ENCODE peak calls at places on chromosomes 1 and 21, in five cellular contexts. One of them, this sample, is unnamed.

GRCh38 chr1:30617161-30617560 is 106.2 kb downstream of the MATN1 start:
- DNase-seq in hepatic stellate cell: no peak
- DNase-seq in fibroblast of pulmonary artery: no peak
- DNase-seq in NCI-H774: no peak
- DNase-seq in WERI-Rb-1: no peak
- DNase-seq in this sample: no peak

GRCh38 chr1:27646676-27647075 is 11.7 kb upstream of the FGR start:
- DNase-seq in hepatic stellate cell: no peak
- DNase-seq in fibroblast of pulmonary artery: no peak
- DNase-seq in NCI-H774: no peak
- DNase-seq in WERI-Rb-1: no peak
- DNase-seq in this sample: no peak

GRCh38 chr1:99469641-99470040 is 176.3 kb upstream of the PALMD start:
- DNase-seq in hepatic stellate cell: no peak
- DNase-seq in fibroblast of pulmonary artery: no peak
- DNase-seq in NCI-H774: no peak
- DNase-seq in WERI-Rb-1: peak
- DNase-seq in this sample: no peak

GRCh38 chr1:151790940-151791651 is 796 bp upstream of the TDRKH start:
- DNase-seq in hepatic stellate cell: no peak
- DNase-seq in fibroblast of pulmonary artery: no peak
- DNase-seq in NCI-H774: no peak
- DNase-seq in WERI-Rb-1: peak
- DNase-seq in this sample: no peak

GRCh38 chr1:24853656-24854055 is 76.4 kb downstream of the RUNX3 start:
- DNase-seq in hepatic stellate cell: no peak
- DNase-seq in fibroblast of pulmonary artery: no peak
- DNase-seq in NCI-H774: no peak
- DNase-seq in WERI-Rb-1: no peak
- DNase-seq in this sample: no peak

GRCh38 chr1:8182034-8182761 is 135.7 kb upstream of the SLC45A1 start:
- DNase-seq in hepatic stellate cell: no peak
- DNase-seq in fibroblast of pulmonary artery: peak
- DNase-seq in NCI-H774: no peak
- DNase-seq in WERI-Rb-1: no peak
- DNase-seq in this sample: no peak

GRCh38 chr1:203612932-203613682 is 13.5 kb upstream of the ATP2B4 start:
- DNase-seq in hepatic stellate cell: no peak
- DNase-seq in fibroblast of pulmonary artery: no peak
- DNase-seq in NCI-H774: no peak
- DNase-seq in WERI-Rb-1: no peak
- DNase-seq in this sample: no peak

GRCh38 chr1:200856716-200857352 is 15.9 kb upstream of the GPR25 start:
- DNase-seq in hepatic stellate cell: no peak
- DNase-seq in fibroblast of pulmonary artery: peak
- DNase-seq in NCI-H774: no peak
- DNase-seq in WERI-Rb-1: no peak
- DNase-seq in this sample: no peak

GRCh38 chr1:200877839-200878551 is 5.2 kb downstream of the GPR25 start:
- DNase-seq in hepatic stellate cell: no peak
- DNase-seq in fibroblast of pulmonary artery: no peak
- DNase-seq in NCI-H774: no peak
- DNase-seq in WERI-Rb-1: peak
- DNase-seq in this sample: no peak

GRCh38 chr1:23394176-23394575 is 24.5 kb upstream of the ZNF436 start:
- DNase-seq in hepatic stellate cell: peak
- DNase-seq in fibroblast of pulmonary artery: peak
- DNase-seq in NCI-H774: no peak
- DNase-seq in WERI-Rb-1: no peak
- DNase-seq in this sample: no peak

GRCh38 chr1:65717815-65718454 is 74.8 kb upstream of the PDE4B start:
- DNase-seq in hepatic stellate cell: no peak
- DNase-seq in fibroblast of pulmonary artery: peak
- DNase-seq in NCI-H774: no peak
- DNase-seq in WERI-Rb-1: peak
- DNase-seq in this sample: peak

GRCh38 chr21:28309596-28309995 is 683.1 kb downstream of the LTN1 start:
- DNase-seq in hepatic stellate cell: no peak
- DNase-seq in fibroblast of pulmonary artery: no peak
- DNase-seq in NCI-H774: no peak
- DNase-seq in WERI-Rb-1: no peak
- DNase-seq in this sample: no peak

GRCh38 chr1:56355422-56355821 is 223.9 kb downstream of the PLPP3 start:
- DNase-seq in hepatic stellate cell: no peak
- DNase-seq in fibroblast of pulmonary artery: no peak
- DNase-seq in NCI-H774: no peak
- DNase-seq in WERI-Rb-1: no peak
- DNase-seq in this sample: no peak

GRCh38 chr1:38127432-38127831 is 80.8 kb upstream of the POU3F1 start:
- DNase-seq in hepatic stellate cell: no peak
- DNase-seq in fibroblast of pulmonary artery: peak
- DNase-seq in NCI-H774: no peak
- DNase-seq in WERI-Rb-1: no peak
- DNase-seq in this sample: no peak

GRCh38 chr1:204836856-204837255 is 33.8 kb upstream of the NFASC start:
- DNase-seq in hepatic stellate cell: no peak
- DNase-seq in fibroblast of pulmonary artery: no peak
- DNase-seq in NCI-H774: no peak
- DNase-seq in WERI-Rb-1: no peak
- DNase-seq in this sample: no peak

GRCh38 chr1:47436304-47436978 is 1.4 kb upstream of the FOXD2 start:
- DNase-seq in hepatic stellate cell: peak
- DNase-seq in fibroblast of pulmonary artery: peak
- DNase-seq in NCI-H774: peak
- DNase-seq in WERI-Rb-1: peak
- DNase-seq in this sample: peak

GRCh38 chr21:33230518-33231324 is 983 bp downstream of the IFNAR2 start:
- DNase-seq in hepatic stellate cell: peak
- DNase-seq in fibroblast of pulmonary artery: peak
- DNase-seq in NCI-H774: no peak
- DNase-seq in WERI-Rb-1: peak
- DNase-seq in this sample: peak

GRCh38 chr21:32140212-32141008 is 138.4 kb downstream of the MIS18A start:
- DNase-seq in hepatic stellate cell: no peak
- DNase-seq in fibroblast of pulmonary artery: no peak
- DNase-seq in NCI-H774: no peak
- DNase-seq in WERI-Rb-1: peak
- DNase-seq in this sample: no peak

GRCh38 chr21:34826818-34827217 is 158.0 kb downstream of the CLIC6 start:
- DNase-seq in hepatic stellate cell: no peak
- DNase-seq in fibroblast of pulmonary artery: no peak
- DNase-seq in NCI-H774: no peak
- DNase-seq in WERI-Rb-1: no peak
- DNase-seq in this sample: no peak

GRCh38 chr1:1537626-1538250 is 2.7 kb downstream of the TMEM240 start:
- DNase-seq in hepatic stellate cell: no peak
- DNase-seq in fibroblast of pulmonary artery: no peak
- DNase-seq in NCI-H774: no peak
- DNase-seq in WERI-Rb-1: no peak
- DNase-seq in this sample: no peak

GRCh38 chr1:54047384-54048315 is 5.4 kb downstream of the TMEM59 start:
- DNase-seq in hepatic stellate cell: no peak
- DNase-seq in fibroblast of pulmonary artery: no peak
- DNase-seq in NCI-H774: peak
- DNase-seq in WERI-Rb-1: no peak
- DNase-seq in this sample: no peak

This sample was measured in head of caudate nucleus.